ENCODE peak calls at places on chromosome 11, in ten cellular contexts. K, R, P, C, H, L, J, U, E and O are unnamed samples.

GRCh38 chr11:92550411-92550810 is 325.8 kb downstream of the FAT3 start:
- DNase-seq in L (no peak), C (no peak), U (no peak), K (no peak), R (no peak), J (no peak), H (no peak), P (no peak), E (peak; percentile 53), O (no peak)

GRCh38 chr11:96341237-96342130 is 1.5 kb downstream of the MAML2 start:
- DNase-seq in R (no peak), J (no peak), K (peak; percentile 56), P (peak; percentile 63), C (peak; percentile 65), H (no peak), E (peak; percentile 33), U (peak; percentile 71), L (peak; percentile 26), O (peak; percentile 52)

GRCh38 chr11:63099555-63099954 is 44.5 kb downstream of the SLC22A24 start:
- DNase-seq in R (no peak), J (no peak), U (peak; percentile 14), C (no peak), K (no peak), P (no peak), L (no peak), E (no peak), H (no peak), O (no peak)

GRCh38 chr11:26493616-26494015 is 78.4 kb downstream of the MUC15 start:
- DNase-seq in L (no peak), C (no peak), U (no peak), R (peak; percentile 59), J (no peak), P (no peak), K (no peak), H (no peak), E (no peak), O (no peak)

GRCh38 chr11:19907008-19907579 is 194.5 kb downstream of the NAV2 start:
- DNase-seq in H (no peak), U (no peak), P (no peak), J (no peak), L (no peak), R (no peak), E (no peak), C (no peak), K (no peak), O (peak; percentile 65)

GRCh38 chr11:105696000-105696399 is 86.1 kb downstream of the GRIA4 start:
- DNase-seq in U (no peak), J (no peak), H (no peak), K (no peak), E (no peak), R (no peak), C (no peak), L (no peak), P (no peak), O (no peak)

GRCh38 chr11:64850979-64851567 is 6.6 kb upstream of the CDC42BPG start:
- DNase-seq in L (no peak), K (no peak), H (no peak), U (no peak), R (no peak), P (no peak), J (no peak), C (no peak), E (no peak), O (peak; percentile 88)

GRCh38 chr11:22879615-22880014 is 19.3 kb upstream of the CCDC179 start:
- DNase-seq in K (peak; percentile 40), R (no peak), U (peak; percentile 62), E (no peak), P (peak; percentile 2), H (peak; percentile 1), J (no peak), C (no peak), L (no peak), O (no peak)

GRCh38 chr11:203945-204586 is 3.1 kb downstream of the BET1L start:
- DNase-seq in P (no peak), E (peak; percentile 12), C (no peak), U (no peak), L (no peak), H (no peak), R (no peak), J (peak; percentile 43), K (no peak), O (no peak)

GRCh38 chr11:128379587-128380279 is 207.6 kb downstream of the ETS1 start:
- DNase-seq in R (no peak), H (peak; percentile 31), C (no peak), L (no peak), K (no peak), J (no peak), E (no peak), P (no peak), U (no peak), O (no peak)